ENCODE peak calls at places on chromosomes 5 and 9, in nine cellular contexts. C is non-pigmented ciliary epithelial cell; W is HT-29; Z is iPS-NIHi11; N is GM10248; U is AG08395; S is activated naive CD4-positive, alpha-beta T cell treated with anti-CD3 and anti-CD28 coated beads, Interleukin-2, amount 50 U/mL, for 16 hours; L is HT1080; V is IMR-90. G is an unnamed sample.

GRCh38 chr9:134887686-134888602 is 7.3 kb downstream of the FCN2 start:
- DNase-seq in V (no peak), C (no peak), Z (no peak), L (no peak), U (no peak), W (no peak), N (no peak), S (no peak), G (no peak)

GRCh38 chr5:161921781-161922180 is 73.9 kb downstream of the GABRA1 start:
- DNase-seq in N (no peak), V (no peak), S (no peak), W (no peak), C (no peak), L (no peak), Z (no peak), U (no peak), G (no peak)

GRCh38 chr5:180471866-180472265 is 22.3 kb upstream of the CNOT6 start:
- DNase-seq in S (no peak), Z (no peak), U (no peak), C (no peak), W (no peak), L (no peak), N (no peak), V (no peak), G (no peak)

GRCh38 chr5:83802686-83803085 is 82.0 kb upstream of the HAPLN1 start:
- DNase-seq in C (no peak), W (no peak), L (peak; percentile 6), N (no peak), U (peak; percentile 3), Z (no peak), S (no peak), V (peak; percentile 42), G (peak; percentile 13)

GRCh38 chr9:127972316-127972871 is 8.4 kb downstream of the EEIG1 start:
- DNase-seq in V (no peak), W (no peak), N (no peak), Z (no peak), U (no peak), L (no peak), S (peak; percentile 13), C (no peak), G (no peak)

GRCh38 chr9:134185536-134186011 is 21.2 kb upstream of the RNU6ATAC start:
- DNase-seq in W (no peak), N (no peak), V (no peak), S (peak; percentile 22), L (no peak), Z (peak; percentile 3), U (no peak), C (no peak), G (peak; percentile 11)

GRCh38 chr5:41094871-41095270 is 23.7 kb upstream of the MROH2B start:
- DNase-seq in U (no peak), S (no peak), N (no peak), L (peak; percentile 84), W (peak; percentile 27), Z (peak; percentile 21), V (no peak), C (no peak), G (peak; percentile 29)

GRCh38 chr5:14557840-14558239 is 23.8 kb upstream of the OTULINL start:
- DNase-seq in Z (no peak), U (no peak), C (no peak), L (no peak), V (no peak), N (no peak), W (peak; percentile 47), S (no peak), G (no peak)

GRCh38 chr9:27203783-27204182 is 93.2 kb downstream of the EQTN start:
- DNase-seq in W (no peak), V (no peak), U (no peak), L (no peak), Z (no peak), S (no peak), N (no peak), C (no peak), G (no peak)

GRCh38 chr9:16125637-16126036 is 572.8 kb downstream of the CCDC171 start:
- DNase-seq in L (no peak), W (no peak), C (no peak), U (no peak), N (no peak), V (peak; percentile 62), Z (no peak), S (no peak), G (no peak)

GRCh38 chr5:52481851-52482250 is 305.9 kb upstream of the ITGA1 start:
- DNase-seq in L (no peak), N (no peak), S (no peak), W (no peak), U (no peak), C (no peak), Z (no peak), V (no peak), G (no peak)

GRCh38 chr5:154482528-154483449 is 4.8 kb upstream of the HAND1 start:
- DNase-seq in W (no peak), U (no peak), S (no peak), V (no peak), C (no peak), Z (no peak), L (no peak), N (no peak), G (no peak)

GRCh38 chr5:1661311-1661710 is 137.6 kb upstream of the LPCAT1 start:
- DNase-seq in Z (no peak), L (no peak), U (no peak), W (no peak), C (no peak), N (no peak), S (no peak), V (no peak), G (no peak)

GRCh38 chr5:114678778-114679177 is 316.9 kb downstream of the KCNN2 start:
- DNase-seq in C (no peak), N (no peak), S (no peak), W (no peak), Z (no peak), L (no peak), V (no peak), U (no peak), G (no peak)